ENCODE peak calls at places on chromosomes 13 and 19, in four cellular contexts. G is retinal pigment epithelial cell, N is cardiac fibroblast, Z is neural progenitor cell. R is an unnamed sample.

GRCh38 chr13:106521101-106521799 is 14.2 kb downstream of the EFNB2 start:
- DNase-seq in N (no peak), G (no peak), Z (no peak), R (no peak)

GRCh38 chr13:50577806-50578205 is 265.7 kb downstream of the DLEU7 start:
- DNase-seq in G (no peak), N (no peak), Z (no peak), R (no peak)

GRCh38 chr13:25881136-25881926 is 170.5 kb downstream of the SHISA2 start:
- DNase-seq in G (no peak), N (no peak), Z (no peak), R (no peak)

GRCh38 chr13:37058801-37059135 is 720 bp downstream of the SUPT20H start:
- DNase-seq in N (peak), G (peak), Z (peak), R (no peak)

GRCh38 chr13:65825039-65825438 is 1405.1 kb downstream of the PCDH9 start:
- DNase-seq in G (no peak), N (no peak), Z (no peak), R (no peak)

GRCh38 chr13:93320942-93321341 is 94.3 kb downstream of the GPC6 start:
- DNase-seq in N (peak), G (no peak), Z (no peak), R (no peak)

GRCh38 chr19:57708641-57709354 is at the start of gene ZNF154:
- DNase-seq in Z (peak), N (peak), G (peak), R (peak)

GRCh38 chr13:93843082-93843481 is 616.5 kb downstream of the GPC6 start:
- DNase-seq in G (no peak), Z (no peak), N (no peak), R (no peak)

GRCh38 chr19:48807590-48808308 is 3.1 kb downstream of the BCAT2 start:
- DNase-seq in N (no peak), G (no peak), Z (peak), R (no peak)

GRCh38 chr19:54448037-54448773 is 794 bp upstream of the LENG8 start:
- DNase-seq in G (no peak), Z (peak), N (peak), R (no peak)

GRCh38 chr19:49497047-49497789 is 984 bp downstream of the RPS11 start:
- DNase-seq in G (no peak), Z (peak), N (peak), R (no peak)

GRCh38 chr19:51726049-51726448 is 2.3 kb upstream of the HAS1 start:
- DNase-seq in G (peak), N (peak), Z (no peak), R (no peak)

GRCh38 chr19:47002106-47002766 is 17.4 kb upstream of the NPAS1 start:
- DNase-seq in G (no peak), N (no peak), Z (no peak), R (no peak)

GRCh38 chr13:24124789-24125476 is 35.6 kb upstream of the SPATA13 start:
- DNase-seq in Z (peak), N (no peak), G (no peak), R (no peak)

DNA sequence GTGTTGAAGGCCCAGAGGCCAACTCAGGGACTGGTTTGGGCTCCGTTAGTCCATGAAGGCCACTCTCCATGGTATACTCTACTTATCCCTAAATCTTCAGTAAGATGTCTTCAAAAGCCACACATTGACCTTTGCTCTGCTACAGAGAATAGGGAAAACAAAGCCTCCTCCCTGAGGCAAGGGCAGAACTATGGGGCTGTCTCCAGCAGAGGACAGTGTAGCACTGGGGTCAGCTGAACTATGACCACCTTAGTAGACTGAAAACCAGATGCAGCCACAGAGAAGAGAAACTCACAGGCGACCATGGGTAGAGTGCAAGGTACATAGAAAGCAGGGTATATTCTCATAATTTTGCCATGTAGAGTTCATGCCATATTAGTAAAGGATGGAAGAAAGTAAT is 587.4 kb downstream of the LMO7 start:
- DNase-seq in G (no peak), Z (peak), N (peak), R (no peak)
- TF ChIP-seq CTCF in G (peak), Z (peak), N (no peak), R (no peak)

DNA sequence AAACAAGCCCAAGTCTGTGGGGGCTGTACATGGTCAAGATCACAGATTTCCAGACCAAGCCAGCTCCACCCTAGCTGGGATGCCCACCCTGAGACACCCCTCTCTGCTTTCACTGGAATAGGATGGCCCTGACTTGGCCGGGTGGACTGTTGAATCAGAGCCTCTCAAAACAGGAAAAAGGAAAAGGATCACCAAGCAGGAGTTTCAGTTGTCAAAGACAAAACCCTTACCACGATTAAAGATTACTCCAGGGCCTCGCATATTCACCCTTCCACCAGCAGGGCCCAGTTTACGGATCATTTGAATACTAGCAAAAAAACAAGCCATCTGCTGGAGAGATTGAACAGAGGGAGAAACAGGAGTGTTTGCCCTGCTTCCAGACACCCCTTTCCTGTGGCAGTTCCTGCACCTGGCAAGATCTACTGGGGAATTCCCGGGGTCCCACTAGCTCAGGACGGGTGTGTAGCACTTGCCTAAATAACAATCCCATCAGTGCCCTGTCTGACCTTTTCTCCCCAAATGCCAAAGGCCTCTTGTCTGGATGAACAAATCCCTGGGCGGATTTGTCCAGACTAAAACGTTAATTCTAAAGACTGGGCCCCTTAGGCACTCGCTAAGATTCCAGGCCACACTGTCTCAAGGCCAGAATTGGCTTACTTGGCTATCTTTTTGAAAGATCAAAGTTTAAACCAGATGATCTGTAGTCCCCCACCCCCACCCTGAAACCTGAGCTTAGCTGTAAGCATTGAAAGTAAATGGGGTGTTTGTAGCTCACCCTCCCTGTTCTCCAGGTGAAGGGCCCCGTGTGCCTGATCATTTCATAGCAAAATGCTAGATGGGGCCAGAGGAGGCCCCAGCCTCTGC is 38.4 kb downstream of the ACTN4 start:
- DNase-seq in G (no peak), Z (peak), N (peak), R (no peak)
- H3K4me3 ChIP-seq in G (no peak), Z (peak), N (no peak), R (no peak)

DNA sequence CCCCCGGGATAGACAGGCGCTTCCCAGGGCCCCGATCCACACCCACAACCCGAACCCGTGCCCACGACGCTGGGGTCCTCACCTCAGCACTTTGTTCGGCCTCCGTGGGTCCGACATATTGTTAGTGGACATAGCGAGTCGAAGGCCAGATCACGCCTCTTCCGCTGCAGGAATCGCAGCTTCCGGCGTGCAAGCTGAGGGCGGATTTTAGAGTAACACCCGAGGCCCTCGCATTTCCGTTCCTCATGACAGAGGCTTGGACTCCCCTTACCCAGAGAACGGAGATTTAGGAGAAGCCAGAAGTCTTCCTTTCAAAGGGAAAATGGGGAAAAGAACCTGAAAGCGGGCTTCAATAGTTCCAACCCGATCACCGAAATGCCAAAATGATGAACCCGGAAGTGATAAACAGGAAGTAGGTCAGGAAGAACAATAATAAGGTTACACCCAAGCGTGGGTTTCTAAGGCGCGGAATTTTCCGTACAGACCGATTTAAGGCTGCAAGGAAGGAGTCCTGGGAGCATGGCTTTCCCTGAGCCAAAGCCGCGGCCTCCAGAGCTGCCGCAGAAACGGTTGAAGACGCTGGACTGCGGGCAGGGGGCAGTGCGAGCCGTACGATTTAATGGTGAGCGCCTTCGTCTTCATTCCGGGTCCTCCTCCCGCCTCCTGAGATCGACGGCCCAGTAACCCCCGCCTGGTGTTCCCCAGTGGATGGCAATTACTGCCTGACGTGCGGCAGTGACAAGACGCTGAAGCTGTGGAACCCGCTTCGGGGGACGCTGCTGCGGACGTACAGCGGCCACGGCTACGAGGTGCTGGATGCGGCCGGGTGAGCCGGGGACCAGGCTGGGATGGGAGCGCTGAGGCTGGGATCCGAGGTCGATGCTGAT is 2.9 kb downstream of the WDR83 start:
- DNase-seq in G (peak), N (peak), Z (peak), R (no peak)
- TF ChIP-seq CTCF in G (no peak), N (no peak), Z (no peak), R (no peak)

DNA sequence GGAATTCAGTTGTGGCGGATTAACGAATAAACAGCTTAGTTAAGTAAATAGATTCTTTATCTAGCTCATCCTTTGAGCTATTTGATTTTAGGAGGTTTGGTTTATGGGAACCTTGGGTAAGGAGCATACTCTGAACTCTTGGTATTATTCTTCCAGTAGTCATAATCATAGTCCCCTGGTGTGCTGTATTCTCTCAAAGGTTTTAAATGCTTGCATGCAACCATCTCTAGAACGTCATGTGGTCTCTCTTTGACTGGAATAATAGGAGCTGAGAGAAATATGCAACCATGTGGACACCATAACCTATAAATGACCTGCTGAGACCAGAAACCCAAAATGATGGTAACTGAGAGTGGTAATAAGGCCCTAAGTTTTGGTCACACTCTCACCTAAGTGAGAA is 951.6 kb upstream of the MIR17HG start:
- DNase-seq in N (no peak), Z (no peak), G (no peak), R (no peak)
- H3K4me3 ChIP-seq in N (no peak), Z (no peak), G (no peak), R (no peak)

GRCh38 chr19:2548966-2549365 is 73.0 kb downstream of the GADD45B start:
- DNase-seq in G (no peak), Z (no peak), N (no peak), R (no peak)
- TF ChIP-seq CTCF in G (no peak), Z (no peak), N (no peak), R (no peak)

DNA sequence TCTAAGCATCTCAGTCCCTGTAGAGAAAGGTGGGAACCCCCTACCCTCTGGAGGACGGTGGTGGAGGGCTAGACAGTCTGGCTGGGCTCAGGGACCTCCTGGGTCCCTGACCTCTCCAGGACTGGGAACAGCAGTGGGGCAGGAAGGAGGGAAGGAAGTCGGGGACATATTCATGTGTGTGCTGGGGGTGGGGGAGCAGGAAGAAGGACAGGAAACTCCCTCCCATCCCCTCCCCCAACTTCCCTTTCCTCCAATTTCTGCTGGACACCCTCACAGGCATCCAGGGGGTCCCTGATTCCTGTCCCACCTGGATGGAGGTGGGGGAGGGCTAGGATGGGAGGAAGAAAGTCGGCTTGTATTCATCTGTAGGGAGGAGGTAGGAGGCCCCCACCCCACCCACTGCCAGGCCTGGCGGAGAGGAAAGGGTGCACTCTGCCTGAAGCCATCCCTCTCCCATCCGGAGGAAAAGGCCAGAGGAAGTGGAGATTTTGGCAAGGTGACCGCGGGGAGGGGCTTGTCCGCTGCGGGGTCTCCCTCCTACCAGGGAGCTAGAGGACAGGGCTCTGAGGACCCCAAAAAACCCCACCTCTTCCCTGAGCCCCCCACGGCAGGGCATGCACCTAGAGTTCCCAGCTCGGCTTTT is 2.3 kb downstream of the NOVA2 start:
- DNase-seq in G (no peak), N (no peak), Z (no peak), R (no peak)
- H3K4me3 ChIP-seq in G (no peak), N (no peak), Z (no peak), R (no peak)

GRCh38 chr13:113141591-113141950 is 16.9 kb upstream of the PROZ start:
- DNase-seq in Z (no peak), G (no peak), N (no peak), R (no peak)

GRCh38 chr13:113139580-113139979 is 17.0 kb downstream of the F10 start:
- DNase-seq in G (no peak), N (no peak), Z (no peak), R (no peak)

GRCh38 chr13:113138792-113139551 is 16.4 kb downstream of the F10 start:
- DNase-seq in G (no peak), Z (no peak), N (no peak), R (no peak)

GRCh38 chr13:113142876-113143275 is 15.6 kb upstream of the PROZ start:
- DNase-seq in G (no peak), Z (no peak), N (no peak), R (no peak)

GRCh38 chr13:113140677-113141590 is 17.5 kb upstream of the PROZ start:
- DNase-seq in Z (no peak), G (no peak), N (no peak), R (no peak)
- TF ChIP-seq CTCF in Z (no peak), G (no peak), N (no peak), R (no peak)

GRCh38 chr19:5229778-5230165 is 110.8 kb downstream of the PTPRS start:
- DNase-seq in G (no peak), N (no peak), Z (no peak), R (no peak)
- H3K4me3 ChIP-seq in G (no peak), N (no peak), Z (no peak), R (no peak)

DNA sequence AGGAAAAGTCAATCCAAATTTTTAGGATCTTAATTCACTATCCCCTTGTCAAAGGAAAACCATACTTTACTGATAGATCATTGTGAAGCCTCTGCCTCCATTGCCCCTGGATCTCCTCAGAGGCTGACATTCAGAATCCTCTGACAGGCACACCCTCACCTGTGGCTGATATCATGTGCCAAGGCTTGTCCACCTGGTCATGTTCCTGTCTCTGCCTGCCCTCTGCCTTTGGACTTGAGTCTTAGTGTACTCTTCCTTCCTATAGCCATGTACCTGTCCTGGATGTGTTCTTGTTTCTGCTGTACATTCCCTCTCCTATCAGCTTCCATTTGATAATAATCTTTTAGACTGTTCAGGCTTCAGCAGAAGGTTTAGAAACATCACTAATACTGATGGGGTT is 179.4 kb downstream of the TNFSF13B start:
- DNase-seq in Z (no peak), N (no peak), G (no peak), R (no peak)
- TF ChIP-seq CTCF in Z (no peak), N (no peak), G (no peak), R (no peak)

R was measured in kidney epithelial cell.